ENCODE peak calls at places on chromosome 12, in six cellular contexts. X is cardiac muscle cell, C is NB4, R is kidney, E is choroid plexus epithelial cell, G is lower leg skin. L is an unnamed sample.
A peak's percentile ranks its signal among the peaks of the same experiment; 100 is the strongest.

GRCh38 chr12:29053567-29053966 is 95.5 kb upstream of the FAR2 start:
- DNase-seq in X (no peak), C (no peak), G (no peak), E (no peak), R (no peak), L (no peak)

GRCh38 chr12:118357327-118358007 is 15.2 kb downstream of the TAOK3 start:
- DNase-seq in R (no peak), E (peak; percentile 71), G (peak; percentile 81), C (peak; percentile 93), X (no peak), L (peak; percentile 65)

GRCh38 chr12:33605776-33606175 is 166.2 kb upstream of the SYT10 start:
- DNase-seq in E (peak; percentile 62), G (no peak), C (peak; percentile 51), R (no peak), X (peak; percentile 46), L (no peak)

GRCh38 chr12:42705863-42706262 is 116.3 kb upstream of the PRICKLE1 start:
- DNase-seq in X (no peak), R (peak; percentile 78), E (peak; percentile 99), C (no peak), G (peak; percentile 89), L (peak; percentile 95)

GRCh38 chr12:46832084-46832704 is 6.4 kb upstream of the SLC38A4 start:
- DNase-seq in G (no peak), X (no peak), E (no peak), R (no peak), C (no peak), L (no peak)

GRCh38 chr12:53098354-53098981 is 1.0 kb downstream of the IGFBP6 start:
- DNase-seq in E (peak; percentile 52), C (no peak), G (peak; percentile 90), R (peak; percentile 82), X (no peak), L (peak; percentile 82)

GRCh38 chr12:104201238-104202001 is 14.2 kb upstream of the TXNRD1 start:
- DNase-seq in X (peak; percentile 63), G (no peak), C (peak; percentile 83), E (peak; percentile 88), R (no peak), L (peak; percentile 72)

GRCh38 chr12:47737936-47738335 is 12.6 kb upstream of the ENDOU start:
- DNase-seq in C (no peak), R (no peak), X (no peak), G (no peak), E (no peak), L (no peak)

GRCh38 chr12:111311011-111311410 is 57.9 kb downstream of the PHETA1 start:
- DNase-seq in G (no peak), X (no peak), R (no peak), E (no peak), C (no peak), L (no peak)

GRCh38 chr12:88781909-88782308 is 201.6 kb upstream of the KITLG start:
- DNase-seq in G (no peak), X (no peak), R (no peak), C (no peak), E (peak; percentile 16), L (peak; percentile 31)

GRCh38 chr12:64042901-64043300 is 179.2 kb downstream of the KICS2 start:
- DNase-seq in X (no peak), C (peak; percentile 4), E (peak; percentile 84), R (no peak), G (no peak), L (peak; percentile 68)

DNA sequence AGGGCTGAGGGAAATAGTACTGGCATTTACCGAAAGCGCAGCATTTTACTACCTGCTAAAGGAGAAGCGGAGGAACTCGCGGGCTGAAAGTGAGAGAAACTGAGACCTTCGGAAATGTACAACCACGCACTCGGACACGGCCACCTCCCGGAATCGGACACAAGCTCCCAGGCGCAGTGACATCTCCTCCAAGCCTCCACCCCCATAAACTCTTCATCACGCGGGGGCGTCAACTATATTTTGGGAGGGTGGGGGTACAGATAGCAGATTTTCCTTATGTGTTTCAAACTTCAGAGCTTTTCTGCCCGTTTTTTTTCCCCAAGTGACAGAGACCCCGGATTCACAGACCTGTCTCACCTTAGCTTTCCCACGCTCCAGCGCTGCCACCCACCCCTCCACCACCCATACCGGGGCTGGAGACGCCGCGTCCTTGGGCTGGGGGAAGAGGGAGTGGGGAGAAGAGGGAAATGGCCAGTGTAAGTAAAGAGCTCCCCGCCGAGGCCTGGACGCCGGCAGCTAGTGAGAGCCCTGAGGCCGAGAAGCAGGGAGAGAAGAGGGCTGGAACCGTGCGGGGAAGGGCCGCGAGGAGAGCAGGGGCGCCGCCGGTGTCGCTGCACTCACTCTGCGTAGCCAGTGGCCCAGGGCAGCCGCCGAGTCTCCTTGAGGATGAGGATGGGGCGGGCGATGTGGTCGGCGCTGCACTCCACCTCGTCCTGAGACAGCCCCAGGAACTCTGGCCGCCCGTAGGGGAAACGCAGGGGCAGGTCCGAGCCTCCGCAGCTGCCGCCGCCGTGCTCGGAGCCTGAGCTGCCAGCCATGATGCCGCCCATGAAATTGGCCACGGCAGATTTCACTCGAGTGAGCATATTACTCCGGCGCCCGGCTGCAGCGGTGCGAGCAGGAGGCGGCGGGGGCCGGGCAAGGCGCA is 815 bp downstream of the PPM1H start:
- DNase-seq in X (peak; percentile 61), C (peak; percentile 59), E (no peak), G (peak; percentile 85), R (peak; percentile 82), L (peak; percentile 4)
- TF ChIP-seq CTCF in X (no peak), C (no peak), E (peak; percentile 15), G (no peak), R (no peak), L (no peak)

GRCh38 chr12:102452605-102453004 is 27.8 kb downstream of the IGF1 start:
- DNase-seq in G (no peak), C (no peak), X (no peak), E (no peak), R (no peak), L (no peak)
- TF ChIP-seq CTCF in G (no peak), C (no peak), X (no peak), E (no peak), R (no peak), L (no peak)

DNA sequence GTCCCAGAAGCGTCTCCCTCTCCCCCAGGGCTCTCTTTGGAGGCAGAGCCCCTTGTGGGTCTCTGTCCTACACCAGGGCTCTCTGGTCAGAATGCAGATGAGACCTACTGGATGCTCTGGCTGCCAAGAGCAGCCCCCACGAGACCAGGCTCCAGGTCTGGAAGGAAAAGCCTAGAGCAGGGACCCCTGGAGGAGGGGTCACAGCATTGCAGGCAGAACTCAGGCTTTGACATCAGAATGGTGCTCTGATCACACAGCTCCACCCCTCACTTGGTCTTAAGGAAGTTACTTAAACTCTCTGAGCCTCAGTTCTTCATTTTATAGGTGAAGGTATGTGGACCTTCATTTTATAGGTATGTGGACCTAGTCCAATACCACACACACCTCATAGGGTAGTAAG is 83.1 kb downstream of the ARL6IP4 start:
- DNase-seq in C (peak; percentile 71), R (no peak), X (peak; percentile 45), G (no peak), E (peak; percentile 62), L (peak; percentile 28)
- TF ChIP-seq CTCF in C (peak; percentile 55), R (no peak), X (peak; percentile 45), G (no peak), E (peak; percentile 62), L (peak; percentile 38)

GRCh38 chr12:67068204-67068731 is 200.9 kb upstream of the CAND1 start:
- DNase-seq in X (peak; percentile 45), C (no peak), G (peak; percentile 84), E (no peak), R (peak; percentile 57), L (no peak)
- TF ChIP-seq CTCF in X (no peak), C (no peak), G (no peak), E (no peak), R (no peak), L (no peak)

GRCh38 chr12:8697476-8698131 is at the start of gene RIMKLB:
- DNase-seq in C (peak; percentile 79), E (peak; percentile 71), G (peak; percentile 95), X (peak; percentile 94), R (peak; percentile 92), L (peak; percentile 57)
- TF ChIP-seq CTCF in C (no peak), E (no peak), G (no peak), X (no peak), R (no peak), L (no peak)

DNA sequence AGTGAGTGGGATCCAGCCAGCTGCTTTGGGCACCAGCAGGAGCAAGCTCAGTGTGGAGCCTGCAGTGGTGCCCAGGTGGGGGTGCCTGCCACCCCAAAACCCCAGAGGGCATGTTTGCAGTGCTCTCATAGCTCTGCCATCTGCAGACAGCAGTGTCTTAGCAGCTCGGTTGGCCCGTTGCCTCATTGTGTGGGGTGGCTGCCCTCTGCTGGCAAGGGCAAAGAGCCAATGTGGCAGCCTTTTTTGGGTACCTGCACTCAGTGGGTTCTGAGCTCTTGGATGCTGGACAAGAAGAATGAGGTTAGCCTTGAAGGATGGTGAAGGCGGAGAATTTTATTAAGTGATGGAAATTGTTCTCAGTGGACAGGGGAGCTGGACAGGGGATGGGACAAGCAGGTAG is 52.3 kb downstream of the NEUROD4 start:
- DNase-seq in E (peak; percentile 14), G (no peak), X (peak; percentile 20), R (peak; percentile 70), C (peak; percentile 65), L (no peak)
- TF ChIP-seq CTCF in E (peak; percentile 39), G (no peak), X (peak; percentile 28), R (peak; percentile 37), C (peak; percentile 73), L (no peak)

GRCh38 chr12:51349026-51349425 is 2.5 kb upstream of the CELA1 start:
- DNase-seq in E (peak; percentile 28), G (no peak), C (no peak), X (no peak), R (no peak), L (peak; percentile 59)
- TF ChIP-seq CTCF in E (no peak), G (no peak), C (no peak), X (no peak), R (no peak), L (no peak)

DNA sequence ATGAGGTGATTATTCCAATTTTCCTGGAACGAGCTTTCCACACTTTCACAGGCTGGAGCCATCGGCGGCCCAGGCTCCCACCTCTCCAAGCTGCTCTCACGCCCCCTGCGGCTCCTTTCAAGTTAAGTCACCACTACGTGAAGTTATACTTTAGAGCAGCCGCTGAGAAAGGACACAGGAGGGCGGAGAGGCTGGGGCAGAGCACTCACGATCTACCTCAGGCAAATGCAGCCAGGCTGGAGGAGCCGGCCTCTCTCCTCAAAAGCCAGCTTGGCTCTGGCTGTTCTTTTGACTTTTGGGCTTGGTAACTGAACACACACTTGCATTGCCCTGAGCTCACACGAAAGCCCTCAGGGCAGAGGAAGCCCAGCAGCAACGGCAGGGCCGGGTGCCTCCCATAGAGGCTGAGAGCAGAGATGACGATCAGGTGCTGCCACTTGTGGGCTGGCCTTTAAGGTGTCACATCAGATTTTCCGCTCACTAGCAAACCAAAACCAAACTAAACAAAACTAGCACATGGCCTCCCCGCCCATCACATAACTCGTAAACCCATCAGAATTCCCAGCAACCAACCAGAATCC is 75.2 kb downstream of the PITPNM2 start:
- DNase-seq in C (no peak), X (peak; percentile 81), R (no peak), G (no peak), E (peak; percentile 27), L (no peak)
- TF ChIP-seq CTCF in C (no peak), X (no peak), R (no peak), G (no peak), E (peak; percentile 18), L (no peak)